ENCODE peak calls at places on chromosomes 7 and 10, in five cellular contexts. One of them, this sample, is unnamed.

GRCh38 chr10:35463105-35463867 is 127.0 kb downstream of the CCNY start:
- DNase-seq in mesenchymal stem cell: peak
- DNase-seq in IMR-90: peak
- DNase-seq in neuronal stem cell: no peak
- DNase-seq in H1: no peak
- DNase-seq in this sample: no peak

GRCh38 chr7:43220250-43220649 is 107.8 kb downstream of the HECW1 start:
- DNase-seq in neuronal stem cell: no peak
- DNase-seq in H1: no peak
- DNase-seq in IMR-90: peak
- DNase-seq in mesenchymal stem cell: peak
- DNase-seq in this sample: no peak

GRCh38 chr10:43402176-43402575 is 6.8 kb downstream of the HNRNPF start:
- DNase-seq in IMR-90: no peak
- DNase-seq in H1: no peak
- DNase-seq in neuronal stem cell: no peak
- DNase-seq in mesenchymal stem cell: no peak
- DNase-seq in this sample: no peak

GRCh38 chr7:109020251-109020650 is 450.6 kb downstream of the DNAJB9 start:
- DNase-seq in mesenchymal stem cell: no peak
- DNase-seq in IMR-90: no peak
- DNase-seq in H1: no peak
- DNase-seq in neuronal stem cell: no peak
- DNase-seq in this sample: no peak

GRCh38 chr7:55100172-55100961 is 81.5 kb downstream of the EGFR start:
- DNase-seq in neuronal stem cell: no peak
- DNase-seq in H1: no peak
- DNase-seq in mesenchymal stem cell: no peak
- DNase-seq in IMR-90: peak
- DNase-seq in this sample: peak

GRCh38 chr10:43231523-43232078 is 35.3 kb downstream of the RASGEF1A start:
- DNase-seq in H1: peak
- DNase-seq in neuronal stem cell: no peak
- DNase-seq in mesenchymal stem cell: no peak
- DNase-seq in IMR-90: no peak
- DNase-seq in this sample: no peak

GRCh38 chr7:55546826-55547225 is 25.5 kb downstream of the VOPP1 start:
- DNase-seq in mesenchymal stem cell: peak
- DNase-seq in H1: no peak
- DNase-seq in neuronal stem cell: no peak
- DNase-seq in IMR-90: peak
- DNase-seq in this sample: peak

GRCh38 chr10:68727146-68727545 is 6.1 kb downstream of the CCAR1 start:
- DNase-seq in H1: no peak
- DNase-seq in IMR-90: no peak
- DNase-seq in neuronal stem cell: no peak
- DNase-seq in mesenchymal stem cell: no peak
- DNase-seq in this sample: no peak

GRCh38 chr7:8290645-8291308 is 28.8 kb upstream of the ICA1 start:
- DNase-seq in neuronal stem cell: no peak
- DNase-seq in IMR-90: no peak
- DNase-seq in H1: no peak
- DNase-seq in mesenchymal stem cell: no peak
- DNase-seq in this sample: peak

GRCh38 chr7:5594616-5595544 is 171.2 kb upstream of the TNRC18 start:
- DNase-seq in IMR-90: peak
- DNase-seq in neuronal stem cell: peak
- DNase-seq in mesenchymal stem cell: peak
- DNase-seq in H1: peak
- DNase-seq in this sample: peak

GRCh38 chr10:67921065-67921464 is 36.6 kb downstream of the SIRT1 start:
- DNase-seq in neuronal stem cell: no peak
- DNase-seq in mesenchymal stem cell: no peak
- DNase-seq in H1: no peak
- DNase-seq in IMR-90: no peak
- DNase-seq in this sample: no peak

GRCh38 chr10:24034571-24034970 is 174.4 kb upstream of the KIAA1217 start:
- DNase-seq in H1: no peak
- DNase-seq in mesenchymal stem cell: no peak
- DNase-seq in neuronal stem cell: no peak
- DNase-seq in IMR-90: no peak
- DNase-seq in this sample: no peak

GRCh38 chr10:124039432-124040086 is 53.8 kb downstream of the CHST15 start:
- DNase-seq in neuronal stem cell: no peak
- DNase-seq in IMR-90: no peak
- DNase-seq in mesenchymal stem cell: no peak
- DNase-seq in H1: no peak
- DNase-seq in this sample: peak

GRCh38 chr7:105352018-105352612 is 36.6 kb downstream of the SRPK2 start:
- DNase-seq in H1: no peak
- DNase-seq in neuronal stem cell: no peak
- DNase-seq in mesenchymal stem cell: peak
- DNase-seq in IMR-90: peak
- DNase-seq in this sample: peak
- H2AFZ ChIP-seq in H1: no peak
- H2AFZ ChIP-seq in neuronal stem cell: no peak
- H2AFZ ChIP-seq in mesenchymal stem cell: no peak
- H2AFZ ChIP-seq in IMR-90: peak
- H2AFZ ChIP-seq in this sample: no peak

GRCh38 chr10:102642553-102643345 is 1.5 kb upstream of the TRIM8 start:
- DNase-seq in H1: peak
- DNase-seq in mesenchymal stem cell: no peak
- DNase-seq in IMR-90: peak
- DNase-seq in neuronal stem cell: peak
- DNase-seq in this sample: peak
- H2BK120ac ChIP-seq in H1: no peak
- H2BK120ac ChIP-seq in mesenchymal stem cell: peak
- H2BK120ac ChIP-seq in IMR-90: peak
- H2BK120ac ChIP-seq in neuronal stem cell: peak
- H2BK120ac ChIP-seq in this sample: peak

GRCh38 chr10:11016959-11017574 is 605 bp upstream of the CELF2 start:
- DNase-seq in mesenchymal stem cell: peak
- DNase-seq in H1: no peak
- DNase-seq in IMR-90: no peak
- DNase-seq in neuronal stem cell: no peak
- DNase-seq in this sample: no peak
- H3K4me3 ChIP-seq in mesenchymal stem cell: peak
- H3K4me3 ChIP-seq in H1: peak
- H3K4me3 ChIP-seq in IMR-90: peak
- H3K4me3 ChIP-seq in neuronal stem cell: peak
- H3K4me3 ChIP-seq in this sample: peak

GRCh38 chr7:126495001-126495400 is 757.7 kb downstream of the GRM8 start:
- DNase-seq in IMR-90: no peak
- DNase-seq in H1: no peak
- DNase-seq in mesenchymal stem cell: no peak
- DNase-seq in neuronal stem cell: no peak
- DNase-seq in this sample: no peak

GRCh38 chr7:126488043-126488442 is 764.7 kb downstream of the GRM8 start:
- DNase-seq in H1: no peak
- DNase-seq in neuronal stem cell: no peak
- DNase-seq in IMR-90: no peak
- DNase-seq in mesenchymal stem cell: no peak
- DNase-seq in this sample: no peak

GRCh38 chr7:126499481-126499880 is 753.3 kb downstream of the GRM8 start:
- DNase-seq in IMR-90: no peak
- DNase-seq in neuronal stem cell: no peak
- DNase-seq in mesenchymal stem cell: no peak
- DNase-seq in H1: no peak
- DNase-seq in this sample: peak

GRCh38 chr7:126495739-126496138 is 757.0 kb downstream of the GRM8 start:
- DNase-seq in IMR-90: no peak
- DNase-seq in neuronal stem cell: no peak
- DNase-seq in mesenchymal stem cell: no peak
- DNase-seq in H1: no peak
- DNase-seq in this sample: no peak

DNA sequence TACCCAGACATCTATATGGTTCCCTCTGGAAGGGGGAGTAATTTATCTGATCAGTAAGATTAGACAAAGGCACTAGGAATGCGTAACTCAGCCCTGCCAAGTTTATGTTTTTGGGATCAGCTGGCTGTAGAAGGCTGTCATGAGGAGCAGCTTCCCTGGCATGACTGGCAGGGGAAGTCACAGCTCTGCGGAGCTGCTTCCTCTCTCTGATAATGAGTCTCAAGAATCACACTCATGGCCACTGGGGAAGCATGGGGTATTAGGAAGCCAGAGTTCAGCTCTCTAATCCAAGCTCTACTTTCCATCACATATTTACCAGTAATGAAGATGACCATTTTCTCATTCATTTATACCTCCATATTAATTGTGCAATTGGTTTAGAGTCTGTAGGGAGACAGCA is 758.9 kb downstream of the GRM8 start:
- DNase-seq in H1: no peak
- DNase-seq in IMR-90: no peak
- DNase-seq in mesenchymal stem cell: no peak
- DNase-seq in neuronal stem cell: no peak
- DNase-seq in this sample: no peak
- H2AFZ ChIP-seq in H1: no peak
- H2AFZ ChIP-seq in IMR-90: no peak
- H2AFZ ChIP-seq in mesenchymal stem cell: no peak
- H2AFZ ChIP-seq in neuronal stem cell: no peak
- H2AFZ ChIP-seq in this sample: no peak

GRCh38 chr7:22668971-22669401 is 58.0 kb upstream of the IL6 start:
- DNase-seq in neuronal stem cell: no peak
- DNase-seq in IMR-90: no peak
- DNase-seq in H1: no peak
- DNase-seq in mesenchymal stem cell: no peak
- DNase-seq in this sample: peak

GRCh38 chr7:22665816-22666375 is 61.1 kb upstream of the IL6 start:
- DNase-seq in mesenchymal stem cell: no peak
- DNase-seq in IMR-90: peak
- DNase-seq in neuronal stem cell: no peak
- DNase-seq in H1: no peak
- DNase-seq in this sample: no peak

GRCh38 chr7:22667562-22668239 is 59.3 kb upstream of the IL6 start:
- DNase-seq in H1: no peak
- DNase-seq in IMR-90: peak
- DNase-seq in neuronal stem cell: no peak
- DNase-seq in mesenchymal stem cell: peak
- DNase-seq in this sample: peak

GRCh38 chr7:22666732-22667131 is 60.3 kb upstream of the IL6 start:
- DNase-seq in mesenchymal stem cell: no peak
- DNase-seq in IMR-90: peak
- DNase-seq in neuronal stem cell: no peak
- DNase-seq in H1: no peak
- DNase-seq in this sample: no peak

DNA sequence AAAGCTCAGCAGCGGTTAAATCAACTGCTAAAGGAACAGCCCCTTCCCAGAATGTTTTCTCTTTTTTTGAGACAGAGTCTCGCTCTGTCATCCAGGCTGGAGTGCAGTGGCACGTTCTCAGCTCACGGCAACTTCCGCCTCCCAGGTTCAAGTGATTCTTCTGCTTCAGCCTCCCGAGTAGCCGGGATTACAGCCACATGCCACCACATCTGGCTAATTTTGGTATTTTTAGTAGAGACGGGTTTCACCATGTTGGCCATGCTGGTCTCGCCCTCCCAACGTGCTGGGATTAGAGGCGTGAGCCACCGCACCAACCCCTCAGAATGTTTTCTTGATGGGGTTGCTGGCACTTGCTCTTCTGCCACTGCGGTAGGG is 59.8 kb upstream of the IL6 start:
- DNase-seq in H1: no peak
- DNase-seq in IMR-90: no peak
- DNase-seq in mesenchymal stem cell: no peak
- DNase-seq in neuronal stem cell: no peak
- DNase-seq in this sample: no peak
- H2BK120ac ChIP-seq in H1: peak
- H2BK120ac ChIP-seq in IMR-90: peak
- H2BK120ac ChIP-seq in mesenchymal stem cell: no peak
- H2BK120ac ChIP-seq in neuronal stem cell: no peak
- H2BK120ac ChIP-seq in this sample: no peak

DNA sequence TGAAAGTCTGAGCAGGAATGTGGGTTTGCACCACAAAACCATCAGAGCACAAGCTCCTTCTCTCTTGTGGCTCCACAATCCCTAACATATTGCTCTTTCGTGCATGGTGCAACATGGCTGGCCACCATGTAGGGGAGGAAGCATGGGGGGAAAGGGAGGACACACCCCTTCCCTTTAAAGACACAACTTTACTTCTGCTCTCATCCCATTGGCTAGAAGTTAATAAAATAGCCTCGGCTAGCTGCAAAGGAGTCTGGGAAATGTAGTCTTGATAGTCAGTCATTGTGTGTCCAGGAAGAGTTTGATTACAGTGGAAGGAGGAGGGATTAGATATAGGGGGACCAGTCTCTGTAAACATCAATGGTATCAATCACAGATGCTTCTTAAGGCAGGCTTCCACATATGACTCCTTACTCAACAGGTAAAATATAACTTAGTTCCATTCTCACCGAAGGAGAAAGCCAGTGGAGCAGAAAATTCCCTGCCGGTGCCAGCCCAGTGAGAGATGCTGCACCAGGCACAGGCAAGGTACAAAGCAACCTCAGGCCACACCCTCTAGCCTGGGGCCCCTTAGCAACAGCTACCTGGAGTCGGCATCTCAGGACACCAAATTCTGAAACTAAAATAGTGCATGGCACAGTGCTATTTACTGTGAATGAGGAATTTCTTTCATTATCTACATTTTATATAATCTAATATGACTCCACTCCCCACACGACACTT is 124.7 kb upstream of the CTBP2 start:
- DNase-seq in H1: no peak
- DNase-seq in IMR-90: peak
- DNase-seq in neuronal stem cell: no peak
- DNase-seq in mesenchymal stem cell: no peak
- DNase-seq in this sample: no peak
- H3K4me3 ChIP-seq in H1: no peak
- H3K4me3 ChIP-seq in IMR-90: no peak
- H3K4me3 ChIP-seq in neuronal stem cell: no peak
- H3K4me3 ChIP-seq in mesenchymal stem cell: no peak
- H3K4me3 ChIP-seq in this sample: no peak

DNA sequence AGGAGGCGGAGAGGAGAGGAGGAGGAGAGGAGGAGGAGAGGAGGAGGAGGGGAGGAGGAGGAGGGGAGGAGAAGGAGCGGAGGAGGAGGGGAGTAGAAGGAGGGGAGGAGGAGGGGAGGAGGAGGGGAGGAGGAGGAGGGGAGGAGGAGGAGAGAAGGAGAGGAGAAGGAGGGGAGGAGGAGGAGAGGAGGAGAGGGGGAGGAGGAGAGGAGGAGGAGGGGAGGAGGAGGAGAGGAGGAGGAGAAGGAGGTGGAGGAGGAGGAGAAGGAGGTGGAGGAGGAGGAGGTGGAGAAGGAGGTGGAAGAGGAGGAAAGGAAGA is 15.5 kb upstream of the CRCP start:
- DNase-seq in mesenchymal stem cell: no peak
- DNase-seq in neuronal stem cell: no peak
- DNase-seq in IMR-90: no peak
- DNase-seq in H1: no peak
- DNase-seq in this sample: no peak
- H2AFZ ChIP-seq in mesenchymal stem cell: no peak
- H2AFZ ChIP-seq in neuronal stem cell: no peak
- H2AFZ ChIP-seq in IMR-90: peak
- H2AFZ ChIP-seq in H1: no peak
- H2AFZ ChIP-seq in this sample: no peak